ENCODE peak calls at places on chromosomes 12 and 14, in six cellular contexts. One of them, this sample, is unnamed.

GRCh38 chr14:33061667-33062325 is 123.1 kb downstream of the NPAS3 start:
- DNase-seq in tibial artery: no peak
- DNase-seq in GM20000: no peak
- DNase-seq in frontal cortex: no peak
- DNase-seq in GM04504: no peak
- DNase-seq in IMR-90: no peak
- DNase-seq in this sample: no peak

GRCh38 chr12:103114296-103115055 is 157.0 kb downstream of the ASCL1 start:
- DNase-seq in GM04504: no peak
- DNase-seq in IMR-90: no peak
- DNase-seq in frontal cortex: no peak
- DNase-seq in tibial artery: no peak
- DNase-seq in GM20000: peak
- DNase-seq in this sample: no peak

GRCh38 chr14:103402700-103403099 is 17.5 kb downstream of the MARK3 start:
- DNase-seq in GM04504: no peak
- DNase-seq in tibial artery: no peak
- DNase-seq in IMR-90: peak
- DNase-seq in frontal cortex: no peak
- DNase-seq in GM20000: no peak
- DNase-seq in this sample: peak

GRCh38 chr14:99189201-99189801 is 82.7 kb downstream of the BCL11B start:
- DNase-seq in GM20000: no peak
- DNase-seq in frontal cortex: no peak
- DNase-seq in tibial artery: no peak
- DNase-seq in GM04504: no peak
- DNase-seq in IMR-90: no peak
- DNase-seq in this sample: no peak

GRCh38 chr12:122499991-122500684 is 594 bp downstream of the ZCCHC8 start:
- DNase-seq in tibial artery: peak
- DNase-seq in IMR-90: peak
- DNase-seq in frontal cortex: peak
- DNase-seq in GM20000: peak
- DNase-seq in GM04504: peak
- DNase-seq in this sample: peak

GRCh38 chr12:108087900-108088299 is 41.2 kb upstream of the WSCD2 start:
- DNase-seq in IMR-90: no peak
- DNase-seq in GM04504: no peak
- DNase-seq in tibial artery: no peak
- DNase-seq in GM20000: no peak
- DNase-seq in frontal cortex: no peak
- DNase-seq in this sample: no peak

GRCh38 chr12:99769581-99769980 is 122.0 kb downstream of the GARIN6 start:
- DNase-seq in frontal cortex: no peak
- DNase-seq in GM20000: no peak
- DNase-seq in IMR-90: no peak
- DNase-seq in tibial artery: no peak
- DNase-seq in GM04504: no peak
- DNase-seq in this sample: no peak

GRCh38 chr12:47752552-47752951 is 6.1 kb downstream of the RAPGEF3 start:
- DNase-seq in frontal cortex: no peak
- DNase-seq in tibial artery: no peak
- DNase-seq in GM04504: peak
- DNase-seq in GM20000: no peak
- DNase-seq in IMR-90: peak
- DNase-seq in this sample: no peak

GRCh38 chr12:67881565-67881964 is 107.7 kb upstream of the IFNG-AS1 start:
- DNase-seq in GM04504: no peak
- DNase-seq in frontal cortex: no peak
- DNase-seq in tibial artery: no peak
- DNase-seq in GM20000: no peak
- DNase-seq in IMR-90: no peak
- DNase-seq in this sample: no peak

GRCh38 chr12:132414634-132415340 is 75.2 kb upstream of the FBRSL1 start:
- DNase-seq in tibial artery: peak
- DNase-seq in GM04504: peak
- DNase-seq in frontal cortex: peak
- DNase-seq in GM20000: peak
- DNase-seq in IMR-90: peak
- DNase-seq in this sample: peak

GRCh38 chr14:77158175-77158908 is 16.8 kb upstream of the ZDHHC22 start:
- DNase-seq in GM20000: no peak
- DNase-seq in tibial artery: no peak
- DNase-seq in frontal cortex: no peak
- DNase-seq in IMR-90: peak
- DNase-seq in GM04504: peak
- DNase-seq in this sample: peak

GRCh38 chr12:45433441-45433868 is 217.6 kb downstream of the ANO6 start:
- DNase-seq in frontal cortex: no peak
- DNase-seq in tibial artery: no peak
- DNase-seq in IMR-90: no peak
- DNase-seq in GM04504: no peak
- DNase-seq in GM20000: no peak
- DNase-seq in this sample: no peak

GRCh38 chr12:94062194-94062593 is 86.2 kb upstream of the PLXNC1 start:
- DNase-seq in tibial artery: no peak
- DNase-seq in IMR-90: no peak
- DNase-seq in GM20000: no peak
- DNase-seq in GM04504: no peak
- DNase-seq in frontal cortex: no peak
- DNase-seq in this sample: no peak